ENCODE peak calls at places on chromosomes 3 and 15, in six cellular contexts. Y is glutamatergic neuron, K is GM12864, C is mucosa of descending colon, N is esophagus squamous epithelium, X is nephron progenitor cell. W is an unnamed sample.

GRCh38 chr3:28322464-28322863 is 26.1 kb upstream of the ZCWPW2 start:
- DNase-seq in Y (no peak), N (no peak), C (no peak), K (no peak), X (no peak), W (no peak)

GRCh38 chr15:99632521-99632920 is 66.7 kb downstream of the MEF2A start:
- DNase-seq in X (no peak), N (no peak), Y (no peak), K (no peak), C (no peak), W (no peak)

GRCh38 chr3:140466535-140466934 is 211.3 kb upstream of the TRIM42 start:
- DNase-seq in C (no peak), K (no peak), Y (no peak), X (no peak), N (no peak), W (no peak)

GRCh38 chr3:2599471-2599870 is 500.8 kb downstream of the CNTN4 start:
- DNase-seq in K (no peak), Y (no peak), X (no peak), N (no peak), C (no peak), W (no peak)

GRCh38 chr3:100710355-100711198 is 1.3 kb downstream of the TFG start:
- DNase-seq in K (peak), Y (peak), X (peak), N (no peak), C (peak), W (peak)

GRCh38 chr3:25962255-25962654 is 172.4 kb downstream of the OXSM start:
- DNase-seq in Y (no peak), N (no peak), X (no peak), C (peak), K (no peak), W (no peak)

GRCh38 chr3:141465221-141465620 is 21.6 kb upstream of the RASA2 start:
- DNase-seq in K (no peak), Y (no peak), N (no peak), C (no peak), X (no peak), W (no peak)

GRCh38 chr3:150727653-150728502 is 24.2 kb upstream of the ERICH6 start:
- DNase-seq in C (no peak), X (no peak), N (no peak), Y (no peak), K (no peak), W (no peak)

GRCh38 chr3:140467104-140467577 is 210.7 kb upstream of the TRIM42 start:
- DNase-seq in Y (no peak), X (no peak), C (no peak), K (no peak), N (no peak), W (no peak)

GRCh38 chr3:53162672-53163458 is 1.9 kb downstream of the PRKCD start:
- DNase-seq in K (no peak), Y (no peak), X (no peak), N (peak), C (peak), W (peak)

GRCh38 chr3:3127432-3128010 is 781 bp downstream of the TRNT1 start:
- DNase-seq in X (no peak), N (peak), K (no peak), Y (no peak), C (peak), W (peak)

GRCh38 chr3:8470801-8471200 is 30.8 kb upstream of the LMCD1 start:
- DNase-seq in K (no peak), N (no peak), C (no peak), X (no peak), Y (no peak), W (no peak)

GRCh38 chr15:73305331-73306211 is 63.2 kb downstream of the HCN4 start:
- DNase-seq in N (no peak), Y (peak), C (peak), K (no peak), X (peak), W (peak)

GRCh38 chr15:70344666-70345065 is 246.9 kb upstream of the TLE3 start:
- DNase-seq in N (no peak), K (no peak), X (no peak), Y (no peak), C (no peak), W (no peak)

GRCh38 chr3:110027446-110027845 is 690.1 kb upstream of the DPPA4 start:
- DNase-seq in K (no peak), C (no peak), Y (no peak), N (no peak), X (no peak), W (no peak)

GRCh38 chr15:50633653-50634052 is 52.9 kb downstream of the TRPM7 start:
- DNase-seq in C (no peak), Y (no peak), X (no peak), N (no peak), K (no peak), W (no peak)

GRCh38 chr3:79297242-79297641 is 470.6 kb downstream of the ROBO1 start:
- DNase-seq in K (no peak), Y (no peak), N (no peak), X (no peak), C (no peak), W (no peak)

GRCh38 chr15:67409175-67409574 is 111.8 kb upstream of the C15orf61 start:
- DNase-seq in C (no peak), K (no peak), Y (no peak), X (no peak), N (no peak), W (no peak)

GRCh38 chr3:100110101-100110500 is 4.2 kb downstream of the FILIP1L start:
- DNase-seq in Y (no peak), K (no peak), X (no peak), N (no peak), C (no peak), W (no peak)

GRCh38 chr3:33004205-33004604 is 52.8 kb downstream of the CCR4 start:
- DNase-seq in C (no peak), X (no peak), N (no peak), K (no peak), Y (no peak), W (no peak)

GRCh38 chr3:48248095-48248863 is 7.4 kb downstream of the ZNF589 start:
- DNase-seq in N (no peak), K (no peak), Y (no peak), C (no peak), X (no peak), W (no peak)

GRCh38 chr3:15436246-15436645 is 8.8 kb downstream of the EAF1 start:
- DNase-seq in N (no peak), K (no peak), Y (no peak), C (no peak), X (no peak), W (no peak)

GRCh38 chr15:45395956-45396355 is 17.6 kb upstream of the GATM start:
- DNase-seq in N (no peak), C (no peak), K (no peak), Y (no peak), X (no peak), W (no peak)

GRCh38 chr3:135965506-135966348 is at the start of gene PPP2R3A:
- DNase-seq in K (no peak), C (peak), N (no peak), X (peak), Y (peak), W (peak)

GRCh38 chr3:50473768-50474167 is 29.7 kb downstream of the CACNA2D2 start:
- DNase-seq in N (no peak), K (no peak), C (no peak), X (no peak), Y (no peak), W (no peak)

GRCh38 chr3:45992820-45993219 is 2.8 kb downstream of the FYCO1 start:
- DNase-seq in N (no peak), Y (no peak), X (no peak), K (no peak), C (no peak), W (no peak)

GRCh38 chr3:48564022-48564421 is 441 bp upstream of the UCN2 start:
- DNase-seq in Y (no peak), X (no peak), N (no peak), C (no peak), K (no peak), W (no peak)

GRCh38 chr3:167602041-167602440 is 51.7 kb downstream of the WDR49 start:
- DNase-seq in K (no peak), C (no peak), Y (no peak), X (no peak), N (no peak), W (no peak)

GRCh38 chr3:177753498-177754155 is 556.3 kb upstream of the TBL1XR1 start:
- DNase-seq in C (peak), N (no peak), Y (no peak), X (no peak), K (no peak), W (no peak)

GRCh38 chr3:123584284-123584987 is 417 bp downstream of the HACD2 start:
- DNase-seq in Y (peak), X (peak), C (peak), K (no peak), N (no peak), W (peak)

GRCh38 chr15:65916664-65917406 is 47.5 kb downstream of the RAB11A start:
- DNase-seq in Y (peak), C (peak), X (peak), N (no peak), K (peak), W (peak)

GRCh38 chr3:145088917-145089316 is 1072.1 kb downstream of the PLOD2 start:
- DNase-seq in X (no peak), C (no peak), K (no peak), Y (no peak), N (no peak), W (peak)

GRCh38 chr3:185778069-185778468 is 46.8 kb downstream of the IGF2BP2 start:
- DNase-seq in X (no peak), N (no peak), C (no peak), Y (no peak), K (no peak), W (no peak)

GRCh38 chr15:59699810-59700431 is 10.8 kb upstream of the BNIP2 start:
- DNase-seq in Y (no peak), C (no peak), X (no peak), N (no peak), K (no peak), W (no peak)

GRCh38 chr3:43178891-43179366 is 73.0 kb upstream of the POMGNT2 start:
- DNase-seq in C (peak), N (no peak), K (no peak), Y (no peak), X (no peak), W (no peak)

GRCh38 chr3:144295619-144296018 is 324.0 kb downstream of the DIPK2A start:
- DNase-seq in N (no peak), K (no peak), C (no peak), X (no peak), Y (no peak), W (no peak)

GRCh38 chr15:74349241-74349766 is 18.1 kb downstream of the CYP11A1 start:
- DNase-seq in X (no peak), N (no peak), Y (no peak), C (no peak), K (no peak), W (no peak)
- TF ChIP-seq CTCF in X (no peak), N (no peak), Y (no peak), C (no peak), K (no peak), W (no peak)

DNA sequence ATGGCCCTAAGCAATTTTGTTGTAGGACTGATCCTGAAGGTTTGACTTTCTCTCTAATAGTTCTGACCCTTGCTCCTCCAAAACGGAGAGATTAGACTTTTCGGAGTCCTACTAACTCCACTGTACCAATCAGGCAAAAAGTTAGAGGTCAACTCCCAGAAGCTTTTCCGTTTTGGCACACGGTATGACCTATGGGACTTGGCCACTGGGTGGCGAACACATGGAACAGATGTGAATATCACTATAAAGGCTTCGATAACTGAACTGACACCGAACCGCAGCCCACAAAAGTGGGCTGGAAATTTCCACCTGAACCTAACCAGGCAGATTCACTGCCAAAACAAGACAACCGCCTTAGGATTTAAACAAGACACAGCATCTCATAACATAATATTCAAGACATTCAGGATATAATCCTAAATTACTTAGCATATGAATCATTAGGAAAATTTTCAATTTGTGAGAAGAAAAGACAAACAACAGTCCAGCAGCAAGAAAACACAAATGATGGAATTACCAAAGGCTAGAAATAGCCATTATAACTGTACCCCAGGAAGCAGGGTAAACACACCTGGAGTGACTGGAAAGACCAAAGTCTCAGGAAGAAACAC is 12.2 kb upstream of the TM2D3 start:
- DNase-seq in Y (no peak), N (no peak), X (no peak), K (no peak), C (no peak), W (no peak)
- TF ChIP-seq CTCF in Y (peak), N (no peak), X (no peak), K (peak), C (no peak), W (no peak)

GRCh38 chr15:79219393-79220056 is 63.0 kb upstream of the ANKRD34C start:
- DNase-seq in C (no peak), Y (no peak), X (no peak), N (no peak), K (no peak), W (no peak)

GRCh38 chr15:79221696-79222095 is 60.8 kb upstream of the ANKRD34C start:
- DNase-seq in X (no peak), K (no peak), C (no peak), Y (no peak), N (no peak), W (no peak)

GRCh38 chr15:79213650-79214049 is 68.9 kb upstream of the ANKRD34C start:
- DNase-seq in K (no peak), X (no peak), N (no peak), Y (no peak), C (no peak), W (no peak)

DNA sequence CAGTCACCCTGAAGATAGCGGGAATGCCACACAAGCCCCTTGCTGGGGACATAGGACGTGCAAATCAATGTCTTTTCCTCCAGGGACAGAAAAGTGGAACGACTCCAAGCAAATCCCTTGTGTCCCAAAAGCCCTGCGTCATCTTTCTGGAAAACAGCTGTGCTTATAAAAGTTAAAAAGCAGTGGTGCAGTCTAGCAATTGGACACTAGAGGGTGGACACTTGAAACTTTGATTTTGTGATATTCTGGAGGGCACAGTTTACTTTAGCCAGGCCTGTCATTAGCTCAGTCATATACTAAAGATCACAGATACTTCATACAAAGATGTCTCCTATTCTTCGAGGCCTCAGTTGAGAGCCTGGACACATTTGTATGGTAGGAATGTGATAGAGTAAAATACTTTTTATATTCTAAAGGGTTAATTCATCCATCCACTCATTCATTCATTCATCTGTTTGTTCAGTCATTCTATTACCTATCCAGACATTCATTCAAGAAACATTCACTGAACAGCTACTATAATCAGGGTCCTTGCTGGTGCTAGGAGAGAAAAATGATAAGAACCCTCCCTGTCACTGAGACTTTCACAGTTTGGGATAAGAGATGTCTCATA is 63.8 kb upstream of the ANKRD34C start:
- DNase-seq in N (no peak), C (no peak), Y (no peak), X (no peak), K (no peak), W (no peak)
- TF ChIP-seq CTCF in N (no peak), C (no peak), Y (peak), X (peak), K (peak), W (no peak)

DNA sequence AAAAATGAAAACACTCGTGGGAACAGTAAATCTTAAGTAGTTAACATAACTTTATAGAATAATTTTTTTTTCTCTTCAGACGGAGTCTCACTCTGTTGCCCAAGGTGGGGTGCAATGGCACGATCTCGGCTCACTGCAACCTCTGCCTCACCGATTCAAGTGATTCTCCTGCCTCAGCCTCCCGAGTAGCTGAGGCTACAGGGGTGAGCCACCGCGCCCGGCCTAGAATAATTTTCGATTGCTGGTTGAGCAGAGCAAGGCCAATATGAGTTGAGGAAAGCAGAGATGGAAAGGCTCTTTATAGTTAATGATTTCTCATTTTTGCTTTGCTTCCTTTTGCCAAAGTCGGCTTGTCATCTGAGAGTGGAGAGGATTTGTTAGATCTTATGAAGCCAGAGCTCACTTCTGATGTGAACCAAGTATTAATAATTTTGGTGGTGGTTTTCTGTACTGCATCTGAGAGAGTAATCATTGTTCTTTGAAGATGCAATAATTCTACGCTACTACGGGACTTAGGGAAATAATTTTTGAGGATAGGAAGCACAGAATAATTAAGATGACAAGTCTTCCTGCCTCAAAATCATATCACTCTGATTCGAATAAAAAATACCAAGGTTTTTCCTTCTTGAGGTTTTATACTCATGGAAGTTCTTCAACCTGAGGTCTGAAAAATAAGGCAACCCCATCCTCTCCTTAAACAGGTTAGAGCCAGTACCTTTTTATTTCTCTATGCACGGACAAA is 1.5 kb upstream of the GOLM2 start:
- DNase-seq in K (no peak), C (no peak), X (no peak), Y (no peak), N (no peak), W (no peak)
- TF ChIP-seq CTCF in K (no peak), C (no peak), X (no peak), Y (peak), N (no peak), W (no peak)

GRCh38 chr3:119494597-119494996 is 3.8 kb upstream of the TIMMDC1 start:
- DNase-seq in K (no peak), C (no peak), X (no peak), Y (no peak), N (no peak), W (no peak)
- TF ChIP-seq CTCF in K (peak), C (no peak), X (no peak), Y (peak), N (no peak), W (no peak)

GRCh38 chr3:111151438-111151837 is 79.8 kb downstream of the NECTIN3 start:
- DNase-seq in K (no peak), C (no peak), X (no peak), Y (no peak), N (no peak), W (no peak)
- TF ChIP-seq CTCF in K (no peak), C (no peak), X (no peak), Y (no peak), N (no peak), W (no peak)

GRCh38 chr15:52731004-52731403 is 51.8 kb upstream of the ATOSA start:
- DNase-seq in Y (no peak), K (no peak), C (no peak), X (no peak), N (no peak), W (no peak)

GRCh38 chr15:52728899-52729298 is 49.7 kb upstream of the ATOSA start:
- DNase-seq in C (no peak), K (no peak), N (no peak), X (no peak), Y (no peak), W (no peak)

GRCh38 chr15:52730594-52730993 is 51.4 kb upstream of the ATOSA start:
- DNase-seq in K (no peak), C (no peak), N (no peak), Y (no peak), X (no peak), W (no peak)

GRCh38 chr15:52731732-52732470 is 52.7 kb upstream of the ATOSA start:
- DNase-seq in X (no peak), K (no peak), C (no peak), N (no peak), Y (no peak), W (no peak)

DNA sequence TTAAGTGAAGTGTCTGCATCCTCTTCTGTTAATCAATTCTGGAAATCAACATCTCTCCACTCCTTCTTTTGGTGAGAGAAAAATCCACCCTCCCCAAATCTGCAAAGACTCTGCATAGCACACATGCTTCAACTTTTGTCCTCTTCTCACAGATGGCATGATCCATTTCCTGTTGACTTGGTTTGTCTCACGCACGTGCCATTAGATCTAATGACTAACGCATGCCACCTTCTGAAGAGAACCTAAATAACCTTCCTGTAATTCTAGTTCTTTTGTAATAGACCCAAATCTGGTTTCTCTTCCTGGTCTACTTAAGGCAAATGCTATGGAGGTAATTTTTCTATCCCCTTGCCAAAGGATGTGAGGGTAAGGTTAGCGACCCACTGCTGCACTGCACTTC is 51.0 kb upstream of the ATOSA start:
- DNase-seq in Y (no peak), X (no peak), C (peak), N (no peak), K (peak), W (no peak)
- TF ChIP-seq CTCF in Y (no peak), X (no peak), C (no peak), N (no peak), K (peak), W (no peak)

W was measured in GM20000.